ENCODE peak calls at places on chromosome 3, in ten cellular contexts. Z is RWPE1, I is mammary epithelial cell, Y is MM.1S, F is nephron progenitor cell, T is cardiac muscle cell, L is fibroblast of lung, G is progenitor cell of endocrine pancreas, P is pancreas, J is IMR-90. H is an unnamed sample.

GRCh38 chr3:71891483-71891882 is 106.5 kb upstream of the PROK2 start:
- DNase-seq in F (no peak), T (no peak), G (no peak), Z (no peak), P (no peak), J (no peak), Y (no peak), L (no peak), I (peak; percentile 9), H (no peak)

GRCh38 chr3:153623834-153624233 is 461.8 kb downstream of the RAP2B start:
- DNase-seq in I (no peak), Z (no peak), G (no peak), L (no peak), J (no peak), F (no peak), P (no peak), Y (no peak), T (no peak), H (no peak)

GRCh38 chr3:157669403-157669802 is 166.2 kb upstream of the VEPH1 start:
- DNase-seq in T (no peak), F (no peak), Y (no peak), G (no peak), J (no peak), P (no peak), Z (peak; percentile 1), L (no peak), I (no peak), H (no peak)

GRCh38 chr3:14925729-14926591 is 21.4 kb upstream of the NR2C2 start:
- DNase-seq in P (no peak), L (peak; percentile 56), J (peak; percentile 71), Z (peak; percentile 38), Y (peak; percentile 42), G (no peak), T (peak; percentile 82), F (peak; percentile 37), I (peak; percentile 39), H (peak; percentile 75)

GRCh38 chr3:80213076-80213475 is 445.3 kb upstream of the ROBO1 start:
- DNase-seq in Z (no peak), Y (no peak), T (peak; percentile 4), J (no peak), I (no peak), L (no peak), P (no peak), F (no peak), G (no peak), H (no peak)

GRCh38 chr3:98029083-98029482 is 6.0 kb downstream of the GABRR3 start:
- DNase-seq in G (no peak), F (no peak), I (no peak), J (no peak), L (no peak), Y (no peak), P (no peak), T (no peak), Z (no peak), H (no peak)

GRCh38 chr3:184172681-184173373 is 1.8 kb upstream of the AP2M1 start:
- DNase-seq in Z (no peak), L (peak; percentile 94), T (no peak), J (peak; percentile 88), F (no peak), P (no peak), Y (no peak), G (no peak), I (no peak), H (peak; percentile 62)

GRCh38 chr3:61765109-61765876 is 203.9 kb downstream of the PTPRG start:
- DNase-seq in Z (no peak), T (no peak), L (no peak), J (no peak), P (no peak), G (no peak), I (peak; percentile 32), F (no peak), Y (no peak), H (no peak)

GRCh38 chr3:172808969-172809546 is 58.5 kb downstream of the ECT2 start:
- DNase-seq in Z (no peak), F (no peak), I (peak; percentile 19), G (no peak), Y (peak; percentile 66), T (peak; percentile 72), L (peak; percentile 38), P (no peak), J (peak; percentile 61), H (peak; percentile 65)

GRCh38 chr3:33884701-33885100 is 86.3 kb downstream of the PDCD6IP start:
- DNase-seq in J (no peak), L (no peak), F (no peak), P (no peak), I (no peak), T (no peak), Y (no peak), G (no peak), Z (no peak), H (no peak)

GRCh38 chr3:197224034-197224444 is 74.4 kb downstream of the DLG1 start:
- DNase-seq in I (peak; percentile 37), Z (peak; percentile 49), G (no peak), P (no peak), J (peak; percentile 67), L (peak; percentile 57), T (peak; percentile 69), Y (peak; percentile 76), F (no peak), H (peak; percentile 61)

GRCh38 chr3:16400143-16400935 is 113.2 kb downstream of the RFTN1 start:
- DNase-seq in Z (no peak), G (no peak), Y (no peak), P (no peak), F (no peak), T (peak; percentile 18), L (no peak), I (no peak), J (no peak), H (peak; percentile 45)

GRCh38 chr3:49563766-49564165 is 9.5 kb downstream of the BSN start:
- DNase-seq in F (no peak), Z (no peak), G (no peak), P (no peak), L (no peak), J (no peak), T (no peak), Y (no peak), I (no peak), H (no peak)

DNA sequence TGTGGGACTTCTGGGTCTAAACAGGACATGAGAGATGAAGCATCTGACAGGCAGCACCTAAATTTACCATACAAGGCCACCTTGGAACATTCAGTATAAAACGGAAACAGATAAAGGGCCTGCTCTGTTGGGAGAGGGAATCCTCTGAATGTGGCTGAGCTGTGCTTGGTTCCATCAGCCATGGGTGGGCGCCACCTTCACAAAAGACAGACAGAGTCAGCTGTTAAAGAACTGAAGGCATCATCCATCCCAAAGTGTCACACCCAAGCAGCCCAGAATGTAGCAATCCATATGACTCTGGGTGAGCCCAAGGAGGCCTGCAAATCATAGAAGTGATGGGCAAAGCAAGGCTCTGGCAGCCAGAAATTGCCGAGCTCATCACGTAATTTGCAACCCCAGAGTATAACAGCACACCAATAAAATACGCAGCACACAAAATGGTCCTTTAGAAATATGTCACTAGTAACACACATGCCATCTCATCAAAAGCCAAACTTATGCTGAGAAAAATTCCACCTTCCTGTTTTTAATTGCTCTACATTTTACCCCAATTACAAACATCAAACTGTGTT is 24.8 kb upstream of the RBP1 start:
- DNase-seq in G (no peak), J (no peak), I (no peak), Y (no peak), P (no peak), F (no peak), T (peak; percentile 23), Z (no peak), L (no peak), H (no peak)
- TF ChIP-seq CTCF in G (peak; percentile 31), J (no peak), I (peak; percentile 65), Y (peak; percentile 21), P (no peak), F (peak; percentile 24), T (peak; percentile 33), Z (peak; percentile 23), L (peak; percentile 41), H (peak; percentile 40)

GRCh38 chr3:195558602-195559001 is 15.5 kb upstream of the PPP1R2 start:
- DNase-seq in J (peak; percentile 21), Y (peak; percentile 78), L (no peak), T (peak; percentile 63), P (no peak), Z (no peak), F (no peak), I (peak; percentile 38), G (no peak), H (peak; percentile 60)

GRCh38 chr3:195555110-195555509 is 12.0 kb upstream of the PPP1R2 start:
- DNase-seq in Y (no peak), P (no peak), Z (no peak), T (no peak), I (no peak), F (no peak), L (no peak), J (no peak), G (no peak), H (no peak)

GRCh38 chr3:195557327-195557726 is 14.2 kb upstream of the PPP1R2 start:
- DNase-seq in F (no peak), T (no peak), L (no peak), G (no peak), J (no peak), P (no peak), I (no peak), Z (no peak), Y (no peak), H (no peak)

GRCh38 chr3:195554458-195554857 is 11.3 kb upstream of the PPP1R2 start:
- DNase-seq in P (no peak), G (no peak), Z (no peak), I (no peak), L (no peak), T (no peak), Y (no peak), J (no peak), F (no peak), H (no peak)

GRCh38 chr3:195556390-195556789 is 13.3 kb upstream of the PPP1R2 start:
- DNase-seq in T (peak; percentile 47), Z (no peak), L (no peak), I (no peak), J (no peak), F (no peak), Y (no peak), P (no peak), G (no peak), H (peak; percentile 21)
- TF ChIP-seq CTCF in T (peak; percentile 47), Z (no peak), L (peak; percentile 34), I (no peak), J (peak; percentile 17), F (no peak), Y (no peak), P (no peak), G (peak; percentile 26), H (peak; percentile 47)

DNA sequence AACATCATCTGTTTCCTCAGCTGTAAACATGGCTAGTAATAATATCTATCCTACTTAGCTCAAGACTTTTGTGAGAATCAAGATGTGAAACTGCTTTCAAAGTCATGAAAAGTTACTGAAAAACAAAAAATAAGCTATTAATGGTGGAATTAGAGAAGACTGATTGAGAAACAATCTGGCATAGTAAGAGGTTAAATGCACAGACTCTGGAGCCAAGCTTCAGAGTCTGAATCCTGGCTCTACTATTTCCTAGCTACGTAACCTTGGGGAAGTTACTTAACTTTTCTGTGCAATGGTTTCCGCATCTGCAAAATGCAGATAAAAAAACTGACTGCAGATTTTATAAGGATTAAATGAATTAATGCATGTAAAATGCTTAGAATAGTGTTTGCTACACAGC is 28.8 kb downstream of the LRRFIP2 start:
- DNase-seq in F (no peak), I (no peak), Z (no peak), T (no peak), L (no peak), G (no peak), P (no peak), J (no peak), Y (no peak), H (no peak)
- TF ChIP-seq CTCF in F (no peak), I (no peak), Z (no peak), T (no peak), L (no peak), G (no peak), P (no peak), J (no peak), Y (no peak), H (no peak)

GRCh38 chr3:111895079-111895478 is 36.0 kb downstream of the PHLDB2 start:
- DNase-seq in J (peak; percentile 76), T (peak; percentile 27), L (peak; percentile 38), F (no peak), Z (no peak), I (no peak), G (no peak), Y (peak; percentile 28), P (no peak), H (peak; percentile 57)
- TF ChIP-seq CTCF in J (peak; percentile 73), T (peak; percentile 52), L (peak; percentile 71), F (no peak), Z (no peak), I (peak; percentile 28), G (no peak), Y (peak; percentile 20), P (no peak), H (peak; percentile 51)

H was measured in fibroblast of villous mesenchyme.